ENCODE peak calls at places on chromosome 14, in five cellular contexts. One of them, this sample, is unnamed.

GRCh38 chr14:87896393-87897380 is 96.3 kb downstream of the GALC start:
- DNase-seq in stimulated activated CD4-positive, alpha-beta T cell treated with anti-CD3 and anti-CD28 coated beads, Interleukin-4, amount 100 ng/mL, for 1 hour: no peak
- DNase-seq in HuH-7.5: no peak
- DNase-seq in naive thymus-derived CD8-positive, alpha-beta T cell: peak; percentile 19
- DNase-seq in mucosa of descending colon: no peak
- DNase-seq in this sample: no peak

GRCh38 chr14:75185251-75186040 is 9.0 kb upstream of the TMED10 start:
- DNase-seq in stimulated activated CD4-positive, alpha-beta T cell treated with anti-CD3 and anti-CD28 coated beads, Interleukin-4, amount 100 ng/mL, for 1 hour: no peak
- DNase-seq in HuH-7.5: no peak
- DNase-seq in naive thymus-derived CD8-positive, alpha-beta T cell: no peak
- DNase-seq in mucosa of descending colon: no peak
- DNase-seq in this sample: no peak

GRCh38 chr14:54893151-54893760 is 9.4 kb downstream of the GCH1 start:
- DNase-seq in stimulated activated CD4-positive, alpha-beta T cell treated with anti-CD3 and anti-CD28 coated beads, Interleukin-4, amount 100 ng/mL, for 1 hour: peak; percentile 20
- DNase-seq in HuH-7.5: peak; percentile 26
- DNase-seq in naive thymus-derived CD8-positive, alpha-beta T cell: peak; percentile 39
- DNase-seq in mucosa of descending colon: no peak
- DNase-seq in this sample: no peak

GRCh38 chr14:87142568-87143211 is 850.3 kb downstream of the GALC start:
- DNase-seq in stimulated activated CD4-positive, alpha-beta T cell treated with anti-CD3 and anti-CD28 coated beads, Interleukin-4, amount 100 ng/mL, for 1 hour: no peak
- DNase-seq in HuH-7.5: no peak
- DNase-seq in naive thymus-derived CD8-positive, alpha-beta T cell: no peak
- DNase-seq in mucosa of descending colon: no peak
- DNase-seq in this sample: no peak

GRCh38 chr14:95274283-95274682 is 45.4 kb downstream of the CLMN start:
- DNase-seq in stimulated activated CD4-positive, alpha-beta T cell treated with anti-CD3 and anti-CD28 coated beads, Interleukin-4, amount 100 ng/mL, for 1 hour: no peak
- DNase-seq in HuH-7.5: no peak
- DNase-seq in naive thymus-derived CD8-positive, alpha-beta T cell: no peak
- DNase-seq in mucosa of descending colon: peak; percentile 75
- DNase-seq in this sample: no peak

GRCh38 chr14:95918466-95918865 is 41.8 kb downstream of the TUNAR start:
- DNase-seq in stimulated activated CD4-positive, alpha-beta T cell treated with anti-CD3 and anti-CD28 coated beads, Interleukin-4, amount 100 ng/mL, for 1 hour: no peak
- DNase-seq in HuH-7.5: no peak
- DNase-seq in naive thymus-derived CD8-positive, alpha-beta T cell: no peak
- DNase-seq in mucosa of descending colon: no peak
- DNase-seq in this sample: no peak

GRCh38 chr14:63777024-63777423 is 49.2 kb upstream of the SGPP1 start:
- DNase-seq in stimulated activated CD4-positive, alpha-beta T cell treated with anti-CD3 and anti-CD28 coated beads, Interleukin-4, amount 100 ng/mL, for 1 hour: no peak
- DNase-seq in HuH-7.5: no peak
- DNase-seq in naive thymus-derived CD8-positive, alpha-beta T cell: no peak
- DNase-seq in mucosa of descending colon: no peak
- DNase-seq in this sample: no peak

GRCh38 chr14:105173901-105174894 is 5.6 kb upstream of the JAG2 start:
- DNase-seq in stimulated activated CD4-positive, alpha-beta T cell treated with anti-CD3 and anti-CD28 coated beads, Interleukin-4, amount 100 ng/mL, for 1 hour: peak; percentile 15
- DNase-seq in HuH-7.5: no peak
- DNase-seq in naive thymus-derived CD8-positive, alpha-beta T cell: peak; percentile 41
- DNase-seq in mucosa of descending colon: peak; percentile 57
- DNase-seq in this sample: no peak

GRCh38 chr14:56172571-56172971 is 54.4 kb downstream of the PELI2 start:
- DNase-seq in stimulated activated CD4-positive, alpha-beta T cell treated with anti-CD3 and anti-CD28 coated beads, Interleukin-4, amount 100 ng/mL, for 1 hour: no peak
- DNase-seq in HuH-7.5: no peak
- DNase-seq in naive thymus-derived CD8-positive, alpha-beta T cell: no peak
- DNase-seq in mucosa of descending colon: no peak
- DNase-seq in this sample: no peak

GRCh38 chr14:88323520-88324199 is 591 bp upstream of the KCNK10 start:
- DNase-seq in stimulated activated CD4-positive, alpha-beta T cell treated with anti-CD3 and anti-CD28 coated beads, Interleukin-4, amount 100 ng/mL, for 1 hour: no peak
- DNase-seq in HuH-7.5: peak; percentile 35
- DNase-seq in naive thymus-derived CD8-positive, alpha-beta T cell: no peak
- DNase-seq in mucosa of descending colon: peak; percentile 29
- DNase-seq in this sample: peak; percentile 23

GRCh38 chr14:68961781-68962584 is 17.1 kb downstream of the ACTN1 start:
- DNase-seq in stimulated activated CD4-positive, alpha-beta T cell treated with anti-CD3 and anti-CD28 coated beads, Interleukin-4, amount 100 ng/mL, for 1 hour: no peak
- DNase-seq in HuH-7.5: no peak
- DNase-seq in naive thymus-derived CD8-positive, alpha-beta T cell: no peak
- DNase-seq in mucosa of descending colon: no peak
- DNase-seq in this sample: peak; percentile 34

GRCh38 chr14:50023671-50024490 is 92.5 kb downstream of the VCPKMT start:
- DNase-seq in stimulated activated CD4-positive, alpha-beta T cell treated with anti-CD3 and anti-CD28 coated beads, Interleukin-4, amount 100 ng/mL, for 1 hour: no peak
- DNase-seq in HuH-7.5: no peak
- DNase-seq in naive thymus-derived CD8-positive, alpha-beta T cell: no peak
- DNase-seq in mucosa of descending colon: no peak
- DNase-seq in this sample: no peak

GRCh38 chr14:96592591-96593388 is 90.6 kb downstream of the PAPOLA start:
- DNase-seq in stimulated activated CD4-positive, alpha-beta T cell treated with anti-CD3 and anti-CD28 coated beads, Interleukin-4, amount 100 ng/mL, for 1 hour: peak; percentile 61
- DNase-seq in HuH-7.5: peak; percentile 33
- DNase-seq in naive thymus-derived CD8-positive, alpha-beta T cell: peak; percentile 41
- DNase-seq in mucosa of descending colon: peak; percentile 67
- DNase-seq in this sample: peak; percentile 76

GRCh38 chr14:36773136-36773540 is 111.5 kb downstream of the PAX9 start:
- DNase-seq in stimulated activated CD4-positive, alpha-beta T cell treated with anti-CD3 and anti-CD28 coated beads, Interleukin-4, amount 100 ng/mL, for 1 hour: no peak
- DNase-seq in HuH-7.5: no peak
- DNase-seq in naive thymus-derived CD8-positive, alpha-beta T cell: no peak
- DNase-seq in mucosa of descending colon: no peak
- DNase-seq in this sample: no peak

GRCh38 chr14:76882646-76883045 is 56.4 kb downstream of the LRRC74A start:
- DNase-seq in stimulated activated CD4-positive, alpha-beta T cell treated with anti-CD3 and anti-CD28 coated beads, Interleukin-4, amount 100 ng/mL, for 1 hour: no peak
- DNase-seq in HuH-7.5: no peak
- DNase-seq in naive thymus-derived CD8-positive, alpha-beta T cell: no peak
- DNase-seq in mucosa of descending colon: no peak
- DNase-seq in this sample: peak; percentile 45

GRCh38 chr14:58501214-58501816 is 73.8 kb downstream of the KIAA0586 start:
- DNase-seq in stimulated activated CD4-positive, alpha-beta T cell treated with anti-CD3 and anti-CD28 coated beads, Interleukin-4, amount 100 ng/mL, for 1 hour: no peak
- DNase-seq in HuH-7.5: peak; percentile 18
- DNase-seq in naive thymus-derived CD8-positive, alpha-beta T cell: peak; percentile 33
- DNase-seq in mucosa of descending colon: no peak
- DNase-seq in this sample: no peak

GRCh38 chr14:100594625-100594951 is 7.4 kb upstream of the BEGAIN start:
- DNase-seq in stimulated activated CD4-positive, alpha-beta T cell treated with anti-CD3 and anti-CD28 coated beads, Interleukin-4, amount 100 ng/mL, for 1 hour: no peak
- DNase-seq in HuH-7.5: no peak
- DNase-seq in naive thymus-derived CD8-positive, alpha-beta T cell: no peak
- DNase-seq in mucosa of descending colon: no peak
- DNase-seq in this sample: peak; percentile 14

GRCh38 chr14:62216121-62216520 is 453.9 kb downstream of the SNAPC1 start:
- DNase-seq in stimulated activated CD4-positive, alpha-beta T cell treated with anti-CD3 and anti-CD28 coated beads, Interleukin-4, amount 100 ng/mL, for 1 hour: no peak
- DNase-seq in HuH-7.5: no peak
- DNase-seq in naive thymus-derived CD8-positive, alpha-beta T cell: no peak
- DNase-seq in mucosa of descending colon: no peak
- DNase-seq in this sample: no peak

GRCh38 chr14:93430319-93430801 is 379 bp upstream of the UNC79 start:
- DNase-seq in stimulated activated CD4-positive, alpha-beta T cell treated with anti-CD3 and anti-CD28 coated beads, Interleukin-4, amount 100 ng/mL, for 1 hour: no peak
- DNase-seq in HuH-7.5: no peak
- DNase-seq in naive thymus-derived CD8-positive, alpha-beta T cell: no peak
- DNase-seq in mucosa of descending colon: no peak
- DNase-seq in this sample: no peak

GRCh38 chr14:69081271-69081670 is 71.6 kb downstream of the DCAF5 start:
- DNase-seq in stimulated activated CD4-positive, alpha-beta T cell treated with anti-CD3 and anti-CD28 coated beads, Interleukin-4, amount 100 ng/mL, for 1 hour: no peak
- DNase-seq in HuH-7.5: no peak
- DNase-seq in naive thymus-derived CD8-positive, alpha-beta T cell: no peak
- DNase-seq in mucosa of descending colon: no peak
- DNase-seq in this sample: no peak

GRCh38 chr14:104107611-104108569 is 22.4 kb downstream of the ASPG start:
- DNase-seq in stimulated activated CD4-positive, alpha-beta T cell treated with anti-CD3 and anti-CD28 coated beads, Interleukin-4, amount 100 ng/mL, for 1 hour: peak; percentile 1
- DNase-seq in HuH-7.5: no peak
- DNase-seq in naive thymus-derived CD8-positive, alpha-beta T cell: no peak
- DNase-seq in mucosa of descending colon: peak; percentile 61
- DNase-seq in this sample: peak; percentile 22

GRCh38 chr14:20671597-20672283 is 12.6 kb upstream of the RNASE4 start:
- DNase-seq in stimulated activated CD4-positive, alpha-beta T cell treated with anti-CD3 and anti-CD28 coated beads, Interleukin-4, amount 100 ng/mL, for 1 hour: no peak
- DNase-seq in HuH-7.5: no peak
- DNase-seq in naive thymus-derived CD8-positive, alpha-beta T cell: no peak
- DNase-seq in mucosa of descending colon: no peak
- DNase-seq in this sample: no peak

GRCh38 chr14:29773990-29774389 is 153.7 kb downstream of the PRKD1 start:
- DNase-seq in stimulated activated CD4-positive, alpha-beta T cell treated with anti-CD3 and anti-CD28 coated beads, Interleukin-4, amount 100 ng/mL, for 1 hour: no peak
- DNase-seq in HuH-7.5: no peak
- DNase-seq in naive thymus-derived CD8-positive, alpha-beta T cell: no peak
- DNase-seq in mucosa of descending colon: no peak
- DNase-seq in this sample: no peak

GRCh38 chr14:77589099-77589498 is 27.3 kb downstream of the SPTLC2 start:
- DNase-seq in stimulated activated CD4-positive, alpha-beta T cell treated with anti-CD3 and anti-CD28 coated beads, Interleukin-4, amount 100 ng/mL, for 1 hour: no peak
- DNase-seq in HuH-7.5: no peak
- DNase-seq in naive thymus-derived CD8-positive, alpha-beta T cell: no peak
- DNase-seq in mucosa of descending colon: no peak
- DNase-seq in this sample: no peak

GRCh38 chr14:95816539-95816938 is 60.1 kb upstream of the TUNAR start:
- DNase-seq in stimulated activated CD4-positive, alpha-beta T cell treated with anti-CD3 and anti-CD28 coated beads, Interleukin-4, amount 100 ng/mL, for 1 hour: no peak
- DNase-seq in HuH-7.5: no peak
- DNase-seq in naive thymus-derived CD8-positive, alpha-beta T cell: no peak
- DNase-seq in mucosa of descending colon: no peak
- DNase-seq in this sample: no peak

GRCh38 chr14:80427101-80427500 is 215.8 kb upstream of the DIO2 start:
- DNase-seq in stimulated activated CD4-positive, alpha-beta T cell treated with anti-CD3 and anti-CD28 coated beads, Interleukin-4, amount 100 ng/mL, for 1 hour: no peak
- DNase-seq in HuH-7.5: no peak
- DNase-seq in naive thymus-derived CD8-positive, alpha-beta T cell: no peak
- DNase-seq in mucosa of descending colon: no peak
- DNase-seq in this sample: no peak

GRCh38 chr14:80538633-80539375 is 327.5 kb upstream of the DIO2 start:
- DNase-seq in stimulated activated CD4-positive, alpha-beta T cell treated with anti-CD3 and anti-CD28 coated beads, Interleukin-4, amount 100 ng/mL, for 1 hour: no peak
- DNase-seq in HuH-7.5: no peak
- DNase-seq in naive thymus-derived CD8-positive, alpha-beta T cell: no peak
- DNase-seq in mucosa of descending colon: no peak
- DNase-seq in this sample: no peak

GRCh38 chr14:92040431-92041040 is 677 bp upstream of the TRIP11 start:
- DNase-seq in stimulated activated CD4-positive, alpha-beta T cell treated with anti-CD3 and anti-CD28 coated beads, Interleukin-4, amount 100 ng/mL, for 1 hour: no peak
- DNase-seq in HuH-7.5: peak; percentile 29
- DNase-seq in naive thymus-derived CD8-positive, alpha-beta T cell: no peak
- DNase-seq in mucosa of descending colon: no peak
- DNase-seq in this sample: no peak

GRCh38 chr14:49679271-49679670 is 8.7 kb downstream of the POLE2 start:
- DNase-seq in stimulated activated CD4-positive, alpha-beta T cell treated with anti-CD3 and anti-CD28 coated beads, Interleukin-4, amount 100 ng/mL, for 1 hour: no peak
- DNase-seq in HuH-7.5: no peak
- DNase-seq in naive thymus-derived CD8-positive, alpha-beta T cell: no peak
- DNase-seq in mucosa of descending colon: no peak
- DNase-seq in this sample: no peak

GRCh38 chr14:102262894-102263462 is 42.0 kb downstream of the MOK start:
- DNase-seq in stimulated activated CD4-positive, alpha-beta T cell treated with anti-CD3 and anti-CD28 coated beads, Interleukin-4, amount 100 ng/mL, for 1 hour: no peak
- DNase-seq in HuH-7.5: peak; percentile 28
- DNase-seq in naive thymus-derived CD8-positive, alpha-beta T cell: no peak
- DNase-seq in mucosa of descending colon: no peak
- DNase-seq in this sample: peak; percentile 42

GRCh38 chr14:29906256-29906885 is 21.3 kb downstream of the PRKD1 start:
- DNase-seq in stimulated activated CD4-positive, alpha-beta T cell treated with anti-CD3 and anti-CD28 coated beads, Interleukin-4, amount 100 ng/mL, for 1 hour: no peak
- DNase-seq in HuH-7.5: no peak
- DNase-seq in naive thymus-derived CD8-positive, alpha-beta T cell: no peak
- DNase-seq in mucosa of descending colon: no peak
- DNase-seq in this sample: no peak

GRCh38 chr14:68215628-68216027 is 396.0 kb downstream of the RAD51B start:
- DNase-seq in stimulated activated CD4-positive, alpha-beta T cell treated with anti-CD3 and anti-CD28 coated beads, Interleukin-4, amount 100 ng/mL, for 1 hour: no peak
- DNase-seq in HuH-7.5: no peak
- DNase-seq in naive thymus-derived CD8-positive, alpha-beta T cell: no peak
- DNase-seq in mucosa of descending colon: no peak
- DNase-seq in this sample: no peak

GRCh38 chr14:88559852-88560251 is 3.0 kb upstream of the ZC3H14 start:
- DNase-seq in stimulated activated CD4-positive, alpha-beta T cell treated with anti-CD3 and anti-CD28 coated beads, Interleukin-4, amount 100 ng/mL, for 1 hour: no peak
- DNase-seq in HuH-7.5: no peak
- DNase-seq in naive thymus-derived CD8-positive, alpha-beta T cell: no peak
- DNase-seq in mucosa of descending colon: no peak
- DNase-seq in this sample: no peak

GRCh38 chr14:66772146-66772545 is 264.2 kb downstream of the GPHN start:
- DNase-seq in stimulated activated CD4-positive, alpha-beta T cell treated with anti-CD3 and anti-CD28 coated beads, Interleukin-4, amount 100 ng/mL, for 1 hour: no peak
- DNase-seq in HuH-7.5: no peak
- DNase-seq in naive thymus-derived CD8-positive, alpha-beta T cell: no peak
- DNase-seq in mucosa of descending colon: no peak
- DNase-seq in this sample: no peak

GRCh38 chr14:29741909-29742401 is 185.7 kb downstream of the PRKD1 start:
- DNase-seq in stimulated activated CD4-positive, alpha-beta T cell treated with anti-CD3 and anti-CD28 coated beads, Interleukin-4, amount 100 ng/mL, for 1 hour: no peak
- DNase-seq in HuH-7.5: no peak
- DNase-seq in naive thymus-derived CD8-positive, alpha-beta T cell: no peak
- DNase-seq in mucosa of descending colon: no peak
- DNase-seq in this sample: peak; percentile 25

GRCh38 chr14:35808076-35808657 is 928 bp downstream of the RALGAPA1 start:
- DNase-seq in stimulated activated CD4-positive, alpha-beta T cell treated with anti-CD3 and anti-CD28 coated beads, Interleukin-4, amount 100 ng/mL, for 1 hour: peak; percentile 14
- DNase-seq in HuH-7.5: no peak
- DNase-seq in naive thymus-derived CD8-positive, alpha-beta T cell: no peak
- DNase-seq in mucosa of descending colon: peak; percentile 47
- DNase-seq in this sample: no peak

This sample was measured in left ventricle myocardium superior.